ENCODE peak calls at places on chromosome 11, in six cellular contexts. One of them, this sample, is unnamed.

GRCh38 chr11:126664643-126665042 is 309.2 kb downstream of the ST3GAL4 start:
- DNase-seq in chondrocyte: no peak
- DNase-seq in neural crest cell: no peak
- DNase-seq in left ventricle myocardium superior: no peak
- DNase-seq in GM04504: no peak
- DNase-seq in AG04450: no peak
- DNase-seq in this sample: no peak

GRCh38 chr11:130737041-130737830 is 179.0 kb downstream of the SNX19 start:
- DNase-seq in chondrocyte: no peak
- DNase-seq in neural crest cell: no peak
- DNase-seq in left ventricle myocardium superior: no peak
- DNase-seq in GM04504: no peak
- DNase-seq in AG04450: no peak
- DNase-seq in this sample: no peak

GRCh38 chr11:6321961-6322362 is 1.7 kb upstream of the CAVIN3 start:
- DNase-seq in chondrocyte: no peak
- DNase-seq in neural crest cell: no peak
- DNase-seq in left ventricle myocardium superior: no peak
- DNase-seq in GM04504: no peak
- DNase-seq in AG04450: no peak
- DNase-seq in this sample: no peak

GRCh38 chr11:128180446-128181089 is 406.8 kb downstream of the ETS1 start:
- DNase-seq in chondrocyte: no peak
- DNase-seq in neural crest cell: no peak
- DNase-seq in left ventricle myocardium superior: no peak
- DNase-seq in GM04504: peak
- DNase-seq in AG04450: peak
- DNase-seq in this sample: no peak

GRCh38 chr11:128448487-128448886 is 138.9 kb downstream of the ETS1 start:
- DNase-seq in chondrocyte: no peak
- DNase-seq in neural crest cell: no peak
- DNase-seq in left ventricle myocardium superior: no peak
- DNase-seq in GM04504: no peak
- DNase-seq in AG04450: no peak
- DNase-seq in this sample: no peak

GRCh38 chr11:74577624-74578396 is 14.6 kb upstream of the POLD3 start:
- DNase-seq in chondrocyte: no peak
- DNase-seq in neural crest cell: no peak
- DNase-seq in left ventricle myocardium superior: no peak
- DNase-seq in GM04504: peak
- DNase-seq in AG04450: no peak
- DNase-seq in this sample: peak

GRCh38 chr11:63518548-63518947 is 12.7 kb downstream of the LGALS12 start:
- DNase-seq in chondrocyte: no peak
- DNase-seq in neural crest cell: no peak
- DNase-seq in left ventricle myocardium superior: no peak
- DNase-seq in GM04504: no peak
- DNase-seq in AG04450: no peak
- DNase-seq in this sample: no peak

GRCh38 chr11:61973603-61974162 is 6.2 kb upstream of the FTH1 start:
- DNase-seq in chondrocyte: no peak
- DNase-seq in neural crest cell: no peak
- DNase-seq in left ventricle myocardium superior: no peak
- DNase-seq in GM04504: no peak
- DNase-seq in AG04450: no peak
- DNase-seq in this sample: no peak

GRCh38 chr11:102497061-102497460 is 33.5 kb downstream of the MMP7 start:
- DNase-seq in chondrocyte: no peak
- DNase-seq in neural crest cell: no peak
- DNase-seq in left ventricle myocardium superior: no peak
- DNase-seq in GM04504: no peak
- DNase-seq in AG04450: no peak
- DNase-seq in this sample: no peak

GRCh38 chr11:94544582-94544831 is 786 bp downstream of the FUT4 start:
- DNase-seq in chondrocyte: no peak
- DNase-seq in neural crest cell: no peak
- DNase-seq in left ventricle myocardium superior: no peak
- DNase-seq in GM04504: no peak
- DNase-seq in AG04450: no peak
- DNase-seq in this sample: no peak

GRCh38 chr11:32891657-32892354 is 805 bp upstream of the QSER1 start:
- DNase-seq in chondrocyte: no peak
- DNase-seq in neural crest cell: no peak
- DNase-seq in left ventricle myocardium superior: no peak
- DNase-seq in GM04504: no peak
- DNase-seq in AG04450: no peak
- DNase-seq in this sample: no peak

GRCh38 chr11:114399903-114400221 is 449 bp downstream of the C11orf71 start:
- DNase-seq in chondrocyte: no peak
- DNase-seq in neural crest cell: no peak
- DNase-seq in left ventricle myocardium superior: peak
- DNase-seq in GM04504: no peak
- DNase-seq in AG04450: no peak
- DNase-seq in this sample: peak

GRCh38 chr11:13897606-13898276 is 64.8 kb upstream of the SPON1 start:
- DNase-seq in chondrocyte: no peak
- DNase-seq in neural crest cell: no peak
- DNase-seq in left ventricle myocardium superior: no peak
- DNase-seq in GM04504: no peak
- DNase-seq in AG04450: no peak
- DNase-seq in this sample: no peak

GRCh38 chr11:24574461-24574860 is 77.6 kb downstream of the LUZP2 start:
- DNase-seq in chondrocyte: no peak
- DNase-seq in neural crest cell: no peak
- DNase-seq in left ventricle myocardium superior: no peak
- DNase-seq in GM04504: no peak
- DNase-seq in AG04450: no peak
- DNase-seq in this sample: no peak

GRCh38 chr11:74783241-74783871 is 34.7 kb downstream of the RNF169 start:
- DNase-seq in chondrocyte: no peak
- DNase-seq in neural crest cell: no peak
- DNase-seq in left ventricle myocardium superior: no peak
- DNase-seq in GM04504: peak
- DNase-seq in AG04450: no peak
- DNase-seq in this sample: no peak

GRCh38 chr11:102292951-102293350 is 24.3 kb upstream of the BIRC3 start:
- DNase-seq in chondrocyte: no peak
- DNase-seq in neural crest cell: no peak
- DNase-seq in left ventricle myocardium superior: no peak
- DNase-seq in GM04504: no peak
- DNase-seq in AG04450: no peak
- DNase-seq in this sample: no peak

GRCh38 chr11:37026326-37026725 is 428.3 kb upstream of the RAG2 start:
- DNase-seq in chondrocyte: no peak
- DNase-seq in neural crest cell: no peak
- DNase-seq in left ventricle myocardium superior: no peak
- DNase-seq in GM04504: no peak
- DNase-seq in AG04450: no peak
- DNase-seq in this sample: no peak

GRCh38 chr11:113974741-113975470 is at the start of gene HTR3A:
- DNase-seq in chondrocyte: no peak
- DNase-seq in neural crest cell: peak
- DNase-seq in left ventricle myocardium superior: peak
- DNase-seq in GM04504: no peak
- DNase-seq in AG04450: no peak
- DNase-seq in this sample: peak

GRCh38 chr11:80899381-80899780 is 1458.6 kb upstream of the TENM4 start:
- DNase-seq in chondrocyte: no peak
- DNase-seq in neural crest cell: no peak
- DNase-seq in left ventricle myocardium superior: no peak
- DNase-seq in GM04504: no peak
- DNase-seq in AG04450: no peak
- DNase-seq in this sample: no peak

GRCh38 chr11:45661417-45662055 is 3.9 kb downstream of the CHST1 start:
- DNase-seq in chondrocyte: no peak
- DNase-seq in neural crest cell: no peak
- DNase-seq in left ventricle myocardium superior: no peak
- DNase-seq in GM04504: no peak
- DNase-seq in AG04450: no peak
- DNase-seq in this sample: no peak

GRCh38 chr11:109971184-109971523 is 122.0 kb upstream of the ZC3H12C start:
- DNase-seq in chondrocyte: no peak
- DNase-seq in neural crest cell: no peak
- DNase-seq in left ventricle myocardium superior: no peak
- DNase-seq in GM04504: no peak
- DNase-seq in AG04450: no peak
- DNase-seq in this sample: no peak

GRCh38 chr11:98099371-98099770 is 921.4 kb upstream of the CNTN5 start:
- DNase-seq in chondrocyte: no peak
- DNase-seq in neural crest cell: no peak
- DNase-seq in left ventricle myocardium superior: no peak
- DNase-seq in GM04504: no peak
- DNase-seq in AG04450: no peak
- DNase-seq in this sample: no peak

GRCh38 chr11:79440451-79441158 is at the start of gene TENM4:
- DNase-seq in chondrocyte: peak
- DNase-seq in neural crest cell: peak
- DNase-seq in left ventricle myocardium superior: peak
- DNase-seq in GM04504: peak
- DNase-seq in AG04450: peak
- DNase-seq in this sample: peak

GRCh38 chr11:6626971-6627761 is 7.9 kb upstream of the TPP1 start:
- DNase-seq in chondrocyte: no peak
- DNase-seq in neural crest cell: no peak
- DNase-seq in left ventricle myocardium superior: peak
- DNase-seq in GM04504: no peak
- DNase-seq in AG04450: no peak
- DNase-seq in this sample: no peak

GRCh38 chr11:406796-407650 is 7.8 kb downstream of the SIGIRR start:
- DNase-seq in chondrocyte: no peak
- DNase-seq in neural crest cell: peak
- DNase-seq in left ventricle myocardium superior: peak
- DNase-seq in GM04504: peak
- DNase-seq in AG04450: peak
- DNase-seq in this sample: peak

GRCh38 chr11:104410336-104410735 is 246.4 kb upstream of the PDGFD start:
- DNase-seq in chondrocyte: no peak
- DNase-seq in neural crest cell: no peak
- DNase-seq in left ventricle myocardium superior: no peak
- DNase-seq in GM04504: no peak
- DNase-seq in AG04450: no peak
- DNase-seq in this sample: no peak

GRCh38 chr11:78295347-78295746 is 106.6 kb downstream of the USP35 start:
- DNase-seq in chondrocyte: no peak
- DNase-seq in neural crest cell: no peak
- DNase-seq in left ventricle myocardium superior: no peak
- DNase-seq in GM04504: no peak
- DNase-seq in AG04450: no peak
- DNase-seq in this sample: no peak

GRCh38 chr11:46391578-46392420 is at the start of gene CHRM4:
- DNase-seq in chondrocyte: no peak
- DNase-seq in neural crest cell: peak
- DNase-seq in left ventricle myocardium superior: no peak
- DNase-seq in GM04504: no peak
- DNase-seq in AG04450: no peak
- DNase-seq in this sample: peak

GRCh38 chr11:24386551-24387404 is 110.1 kb upstream of the LUZP2 start:
- DNase-seq in chondrocyte: no peak
- DNase-seq in neural crest cell: no peak
- DNase-seq in left ventricle myocardium superior: no peak
- DNase-seq in GM04504: no peak
- DNase-seq in AG04450: peak
- DNase-seq in this sample: no peak